ENCODE peak calls at places on chromosomes 13 and 19, in nine cellular contexts. A is breast epithelium, W is heart left ventricle, Y is HepG2, J is hepatocyte, N is tibial artery, D is Peyer's patch, V is IMR-90, E is upper lobe of right lung. G is an unnamed sample.

GRCh38 chr19:47485210-47485609 is 1.2 kb upstream of the KPTN start:
- DNase-seq in V (no peak), Y (no peak), N (no peak), D (no peak), A (no peak), E (no peak), W (no peak), J (no peak), G (no peak)

GRCh38 chr13:49400755-49401659 is 42.9 kb downstream of the CAB39L start:
- DNase-seq in D (no peak), J (peak; percentile 71), Y (no peak), N (no peak), W (no peak), A (no peak), V (peak; percentile 87), E (no peak), G (no peak)

GRCh38 chr13:48304132-48304876 is 753 bp downstream of the RB1 start:
- DNase-seq in Y (peak; percentile 30), A (no peak), D (peak; percentile 53), N (peak; percentile 68), E (no peak), V (peak; percentile 55), W (peak; percentile 51), J (peak; percentile 58), G (peak; percentile 83)

GRCh38 chr13:28318418-28318995 is 176.4 kb downstream of the FLT1 start:
- DNase-seq in E (no peak), N (no peak), D (no peak), W (no peak), Y (no peak), A (no peak), V (no peak), J (no peak), G (no peak)

GRCh38 chr13:63161219-63161618 is 1745.6 kb upstream of the PCDH20 start:
- DNase-seq in W (no peak), A (no peak), D (no peak), J (no peak), V (peak; percentile 57), N (no peak), Y (no peak), E (no peak), G (no peak)

GRCh38 chr13:43878897-43879322 is 630 bp downstream of the CCDC122 start:
- DNase-seq in N (peak; percentile 86), A (peak; percentile 57), Y (peak; percentile 31), V (peak; percentile 81), W (peak; percentile 85), E (peak; percentile 90), J (peak; percentile 77), D (no peak), G (peak; percentile 43)

GRCh38 chr13:46122304-46122703 is 17.5 kb upstream of the CPB2 start:
- DNase-seq in W (no peak), E (no peak), V (no peak), Y (no peak), J (no peak), A (no peak), D (no peak), N (no peak), G (no peak)

GRCh38 chr13:52852444-52852843 is 4.0 kb upstream of the PCDH8 start:
- DNase-seq in N (no peak), V (no peak), E (no peak), Y (no peak), J (no peak), A (no peak), W (no peak), D (no peak), G (no peak)

GRCh38 chr19:46823049-46823448 is 27.6 kb downstream of the AP2S1 start:
- DNase-seq in E (no peak), N (no peak), J (no peak), A (no peak), W (no peak), V (no peak), Y (no peak), D (no peak), G (no peak)

GRCh38 chr13:27793377-27794074 is 1.2 kb downstream of the GSX1 start:
- DNase-seq in J (no peak), E (no peak), A (no peak), N (no peak), W (no peak), Y (no peak), V (no peak), D (no peak), G (no peak)

GRCh38 chr19:49773663-49774305 is 7.0 kb downstream of the AP2A1 start:
- DNase-seq in D (no peak), N (no peak), A (no peak), Y (no peak), J (no peak), W (no peak), V (no peak), E (no peak), G (no peak)

GRCh38 chr19:35901055-35901644 is 810 bp upstream of the NFKBID start:
- DNase-seq in A (no peak), Y (no peak), V (peak; percentile 51), E (no peak), J (peak; percentile 43), W (no peak), D (no peak), N (no peak), G (no peak)

GRCh38 chr13:25659091-25659502 is 287.3 kb downstream of the ATP8A2 start:
- DNase-seq in E (no peak), A (no peak), V (no peak), Y (no peak), N (no peak), J (peak; percentile 11), D (no peak), W (no peak), G (no peak)

GRCh38 chr19:7909471-7910067 is 5.1 kb upstream of the TGFBR3L start:
- DNase-seq in N (peak; percentile 61), Y (no peak), D (no peak), J (no peak), A (no peak), E (no peak), W (no peak), V (no peak), G (no peak)

GRCh38 chr13:99045396-99045795 is 67.5 kb upstream of the DOCK9 start:
- DNase-seq in D (no peak), V (peak; percentile 58), J (no peak), N (no peak), A (no peak), W (no peak), E (no peak), Y (no peak), G (no peak)

DNA sequence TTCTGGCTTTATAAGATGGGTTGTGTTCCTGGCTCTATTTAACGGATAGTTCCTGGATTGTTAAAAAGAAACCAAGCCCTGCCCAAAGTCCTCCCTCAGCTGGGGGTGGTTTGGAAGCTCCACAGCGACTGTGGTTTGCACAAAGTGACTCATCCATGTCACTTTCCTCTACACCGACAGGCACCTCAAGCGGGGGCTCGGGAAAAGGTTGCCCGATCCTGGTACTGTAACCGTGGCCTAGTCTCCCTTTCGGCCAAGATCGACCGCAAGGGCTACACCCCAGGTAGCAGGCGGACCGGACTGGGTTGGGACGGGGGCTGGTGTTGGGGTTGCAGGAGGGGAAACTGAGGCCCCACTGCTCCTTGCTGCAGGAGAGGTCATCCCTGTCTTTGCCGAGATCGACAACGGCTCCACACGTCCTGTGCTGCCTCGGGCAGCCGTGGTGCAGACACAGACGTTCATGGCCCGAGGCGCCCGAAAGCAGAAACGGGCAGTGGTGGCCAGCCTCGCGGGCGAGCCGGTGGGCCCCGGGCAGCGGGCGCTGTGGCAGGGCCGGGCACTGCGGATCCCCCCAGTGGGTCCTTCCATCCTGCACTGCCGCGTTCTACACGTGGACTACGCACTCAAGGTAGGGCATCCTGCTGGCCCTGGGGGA is 1.6 kb downstream of the ARRDC2 start:
- DNase-seq in A (no peak), E (no peak), V (peak; percentile 17), Y (peak; percentile 64), N (peak; percentile 66), J (no peak), W (no peak), D (no peak), G (no peak)
- TF ChIP-seq CTCF in A (no peak), E (no peak), V (no peak), Y (no peak), N (no peak), J (no peak), W (no peak), D (no peak), G (no peak)

DNA sequence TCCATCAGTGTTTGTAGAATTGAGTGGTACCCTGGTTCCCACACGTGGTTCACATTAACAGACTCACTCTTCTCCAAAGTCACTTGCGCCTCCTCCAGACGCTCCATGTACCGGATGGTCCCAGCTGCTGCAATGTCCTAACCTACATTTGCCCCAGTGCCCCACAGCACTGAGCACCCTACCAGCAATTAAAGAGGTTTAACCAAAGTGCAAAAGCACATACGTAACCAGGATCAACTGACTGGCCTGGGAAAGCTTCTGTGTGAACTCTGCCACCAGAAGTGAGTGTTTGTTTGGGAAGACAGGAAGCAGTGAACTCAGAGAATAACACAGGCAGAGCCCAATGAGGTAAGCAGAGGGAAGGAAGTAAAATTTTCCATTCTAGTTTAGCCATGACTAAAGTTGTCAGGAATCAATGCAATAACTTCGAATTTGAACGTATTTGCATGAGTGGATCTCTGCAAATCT is 7.3 kb upstream of the MEDAG start:
- DNase-seq in Y (peak; percentile 72), W (peak; percentile 41), V (peak; percentile 98), A (no peak), E (no peak), N (peak; percentile 94), D (no peak), J (peak; percentile 66), G (no peak)
- TF ChIP-seq CTCF in Y (peak; percentile 24), W (no peak), V (peak; percentile 28), A (no peak), E (no peak), N (peak; percentile 10), D (no peak), J (peak; percentile 5), G (no peak)

DNA sequence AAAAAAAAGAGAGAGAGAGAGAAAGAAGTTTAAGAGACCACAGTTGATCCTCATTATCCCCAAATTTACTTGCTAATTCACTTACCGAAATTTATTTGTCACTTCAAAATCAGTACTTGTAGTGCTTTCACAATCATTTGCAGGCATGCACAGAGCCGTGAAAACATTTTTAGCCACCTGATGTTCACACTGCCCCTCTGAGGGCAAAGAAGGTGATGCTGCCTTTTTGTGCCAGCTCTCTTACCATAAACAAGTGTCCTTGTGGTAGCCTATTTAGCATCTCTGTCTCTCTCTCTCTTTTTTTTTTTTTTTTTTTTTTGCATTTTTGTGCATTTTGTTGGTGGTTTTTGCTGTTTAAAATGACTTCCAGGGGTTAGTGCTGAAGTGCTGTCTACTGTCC is 24.0 kb upstream of the CASP14 start:
- DNase-seq in A (no peak), Y (peak; percentile 24), J (no peak), N (no peak), E (no peak), W (no peak), D (no peak), V (no peak), G (no peak)
- TF ChIP-seq CTCF in A (no peak), Y (peak; percentile 36), J (no peak), N (no peak), E (no peak), W (no peak), D (no peak), V (no peak), G (peak; percentile 41)

GRCh38 chr13:19622189-19622588 is 11.3 kb upstream of the MPHOSPH8 start:
- DNase-seq in Y (no peak), E (no peak), N (no peak), W (no peak), D (no peak), A (no peak), J (no peak), V (no peak), G (no peak)

DNA sequence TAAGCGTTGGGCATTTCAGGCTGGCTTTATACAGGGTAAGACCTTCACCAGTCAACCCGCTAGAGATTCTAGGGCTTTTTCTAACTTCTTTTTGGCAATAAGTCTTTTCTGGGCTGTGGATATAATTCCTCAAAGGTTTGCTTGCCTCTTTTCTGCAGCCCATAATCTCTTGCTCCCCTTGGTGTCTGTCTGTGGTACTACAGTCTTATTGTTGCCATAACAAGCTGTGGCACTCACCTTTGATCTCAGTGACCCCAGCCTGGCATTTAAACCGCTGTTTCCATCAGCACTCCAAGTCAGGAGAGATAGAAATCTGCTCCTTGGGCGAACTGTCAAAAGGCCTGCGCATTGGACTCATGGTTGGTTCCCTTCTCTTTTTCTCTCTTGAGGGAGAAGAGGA is 14.5 kb upstream of the MPHOSPH8 start:
- DNase-seq in V (peak; percentile 37), N (no peak), W (no peak), J (peak; percentile 16), Y (peak; percentile 79), E (no peak), D (no peak), A (no peak), G (peak; percentile 49)
- TF ChIP-seq CTCF in V (peak; percentile 60), N (no peak), W (peak; percentile 37), J (peak; percentile 29), Y (peak; percentile 79), E (peak; percentile 43), D (no peak), A (no peak), G (no peak)

G was measured in GM10248.